ENCODE peak calls at places on chromosomes 11 and 22, in ten cellular contexts. H is stimulated activated naive CD4-positive, alpha-beta T cell treated with Interleukin-2 at 50 U/mL for 16 hours; J is smooth muscle cell of the brain vasculature; W is PC-3; S is stimulated activated CD4-positive, alpha-beta T cell treated with anti-CD3 and anti-CD28 coated beads, TNF-alpha, amount 100 ng/mL, for 1 hour; X is IMR-90; P is prostate gland; C is lower leg skin; U is GM10248; Q is GM04503. A is an unnamed sample.

GRCh38 chr11:18046116-18046777 is at the start of gene TPH1:
- DNase-seq in S (no peak), W (no peak), Q (no peak), X (peak; percentile 36), J (no peak), U (no peak), C (no peak), H (no peak), P (peak; percentile 18), A (no peak)

GRCh38 chr22:49418341-49418894 is 409.3 kb downstream of the BRD1 start:
- DNase-seq in J (no peak), H (no peak), P (no peak), Q (no peak), W (no peak), S (no peak), U (no peak), X (no peak), C (no peak), A (no peak)

GRCh38 chr11:66747480-66747879 is 18.5 kb upstream of the SPTBN2 start:
- DNase-seq in S (no peak), U (no peak), W (no peak), C (no peak), J (no peak), H (no peak), Q (no peak), X (no peak), P (no peak), A (no peak)

GRCh38 chr11:124643605-124644425 is 21.2 kb downstream of the TBRG1 start:
- DNase-seq in Q (peak; percentile 70), X (peak; percentile 97), P (no peak), H (no peak), J (no peak), W (no peak), C (no peak), U (no peak), S (no peak), A (no peak)

GRCh38 chr11:44638032-44638431 is 72.6 kb downstream of the CD82 start:
- DNase-seq in S (no peak), C (peak; percentile 12), X (no peak), J (no peak), U (no peak), W (no peak), H (no peak), P (peak; percentile 2), Q (no peak), A (no peak)

GRCh38 chr11:117199061-117199915 is at the start of gene TAGLN:
- DNase-seq in Q (peak; percentile 85), H (no peak), U (no peak), S (no peak), J (peak; percentile 54), P (peak; percentile 49), X (peak; percentile 94), C (no peak), W (peak; percentile 53), A (peak; percentile 90)

GRCh38 chr11:27100534-27100933 is 59.9 kb downstream of the BBOX1 start:
- DNase-seq in H (no peak), W (no peak), C (no peak), X (no peak), J (no peak), U (no peak), Q (no peak), P (no peak), S (no peak), A (no peak)

GRCh38 chr11:27234043-27234668 is 128.9 kb downstream of the CCDC34 start:
- DNase-seq in P (no peak), C (peak; percentile 50), U (peak; percentile 61), Q (peak; percentile 91), J (no peak), W (peak; percentile 56), S (no peak), H (no peak), X (peak; percentile 94), A (no peak)

GRCh38 chr11:69121621-69122336 is 34.0 kb upstream of the SMIM38 start:
- DNase-seq in U (no peak), W (no peak), Q (no peak), P (no peak), S (no peak), J (no peak), H (no peak), C (no peak), X (no peak), A (no peak)